ENCODE peak calls at places on chromosome 19, in eight cellular contexts. U is tibial nerve, A is ovary, J is A549, G is HepG2, S is GM12878, M is transverse colon, X is H1. R is an unnamed sample.
A peak's percentile ranks its signal among the peaks of the same experiment; 100 is the strongest.

GRCh38 chr19:49588370-49589122 is 2.4 kb upstream of the PRR12 start:
- DNase-seq in U (no peak), A (no peak), J (no peak), G (no peak), S (no peak), M (no peak), X (no peak), R (no peak)

GRCh38 chr19:34172661-34173144 is 399 bp downstream of the LSM14A start:
- DNase-seq in U (no peak), A (no peak), J (no peak), G (no peak), S (no peak), M (peak; percentile 23), X (no peak), R (no peak)

GRCh38 chr19:37813340-37813739 is 34.0 kb upstream of the ZNF573 start:
- DNase-seq in U (no peak), A (no peak), J (no peak), G (no peak), S (no peak), M (no peak), X (no peak), R (no peak)

GRCh38 chr19:5085566-5085965 is 116.7 kb downstream of the KDM4B start:
- DNase-seq in U (no peak), A (no peak), J (no peak), G (no peak), S (no peak), M (no peak), X (no peak), R (no peak)

GRCh38 chr19:42658148-42658547 is 63.4 kb upstream of the CEACAM8 start:
- DNase-seq in U (no peak), A (no peak), J (no peak), G (no peak), S (no peak), M (no peak), X (no peak), R (no peak)

GRCh38 chr19:50890422-50891252 is 17.4 kb downstream of the KLK2 start:
- DNase-seq in U (no peak), A (no peak), J (peak; percentile 44), G (no peak), S (peak; percentile 46), M (no peak), X (no peak), R (no peak)

GRCh38 chr19:13530720-13531119 is 24.4 kb upstream of the CACNA1A start:
- DNase-seq in U (no peak), A (no peak), J (no peak), G (no peak), S (no peak), M (no peak), X (no peak), R (no peak)

GRCh38 chr19:3403489-3404323 is 37.3 kb downstream of the NFIC start:
- DNase-seq in U (peak; percentile 81), A (peak; percentile 96), J (no peak), G (peak; percentile 48), S (no peak), M (peak; percentile 80), X (no peak), R (peak; percentile 98)

GRCh38 chr19:1455336-1456120 is 5.6 kb downstream of the APC2 start:
- DNase-seq in U (no peak), A (no peak), J (peak; percentile 88), G (peak; percentile 76), S (no peak), M (peak; percentile 83), X (peak; percentile 97), R (no peak)

GRCh38 chr19:45767410-45767880 is 1.6 kb downstream of the SIX5 start:
- DNase-seq in U (peak; percentile 81), A (peak; percentile 91), J (peak; percentile 74), G (peak; percentile 78), S (no peak), M (peak; percentile 74), X (no peak), R (no peak)

GRCh38 chr19:47353307-47353712 is 4.2 kb downstream of the DHX34 start:
- DNase-seq in U (no peak), A (no peak), J (no peak), G (peak; percentile 76), S (no peak), M (peak; percentile 74), X (no peak), R (no peak)

GRCh38 chr19:49997709-49998108 is 27.5 kb downstream of the VRK3 start:
- DNase-seq in U (no peak), A (no peak), J (peak; percentile 76), G (peak; percentile 56), S (peak; percentile 26), M (no peak), X (peak; percentile 51), R (no peak)

GRCh38 chr19:45069056-45069455 is 7.2 kb downstream of the ZNF296 start:
- DNase-seq in U (no peak), A (no peak), J (peak; percentile 74), G (no peak), S (no peak), M (no peak), X (no peak), R (no peak)

GRCh38 chr19:35114656-35115537 is 726 bp upstream of the FXYD3 start:
- DNase-seq in U (peak; percentile 75), A (peak; percentile 42), J (peak; percentile 74), G (peak; percentile 43), S (no peak), M (peak; percentile 86), X (peak; percentile 99), R (no peak)

GRCh38 chr19:927707-928401 is 2.0 kb downstream of the ARID3A start:
- DNase-seq in U (no peak), A (no peak), J (no peak), G (no peak), S (no peak), M (no peak), X (no peak), R (no peak)

GRCh38 chr19:29841559-29842367 is 30.0 kb downstream of the CCNE1 start:
- DNase-seq in U (no peak), A (no peak), J (peak; percentile 90), G (peak; percentile 91), S (no peak), M (no peak), X (no peak), R (peak; percentile 70)

GRCh38 chr19:30785728-30786127 is 413.5 kb downstream of the ZNF536 start:
- DNase-seq in U (no peak), A (no peak), J (no peak), G (no peak), S (no peak), M (no peak), X (no peak), R (peak; percentile 26)

GRCh38 chr19:30395283-30395682 is 23.1 kb downstream of the ZNF536 start:
- DNase-seq in U (no peak), A (no peak), J (no peak), G (no peak), S (no peak), M (no peak), X (no peak), R (peak; percentile 66)

GRCh38 chr19:34291235-34291634 is 36.9 kb downstream of the GARRE1 start:
- DNase-seq in U (no peak), A (no peak), J (no peak), G (no peak), S (no peak), M (no peak), X (no peak), R (no peak)

GRCh38 chr19:3059653-3060052 is 2.6 kb downstream of the TLE5 start:
- DNase-seq in U (no peak), A (no peak), J (no peak), G (no peak), S (no peak), M (no peak), X (no peak), R (no peak)

GRCh38 chr19:3194063-3194702 is 8.5 kb downstream of the NCLN start:
- DNase-seq in U (no peak), A (no peak), J (no peak), G (no peak), S (no peak), M (no peak), X (no peak), R (no peak)

GRCh38 chr19:39539165-39539518 is 819 bp downstream of the EID2 start:
- DNase-seq in U (no peak), A (no peak), J (no peak), G (peak; percentile 52), S (no peak), M (no peak), X (no peak), R (no peak)

GRCh38 chr19:44749318-44749717 is 810 bp downstream of the BCL3 start:
- DNase-seq in U (no peak), A (no peak), J (no peak), G (no peak), S (no peak), M (no peak), X (no peak), R (no peak)

GRCh38 chr19:22256856-22257255 is 29.4 kb upstream of the ZNF729 start:
- DNase-seq in U (no peak), A (no peak), J (no peak), G (no peak), S (no peak), M (no peak), X (no peak), R (peak; percentile 90)
- H3K4me3 ChIP-seq in U (no peak overlapping the region), A (no peak overlapping the region), J (no peak overlapping the region), G (no peak overlapping the region), S (no peak overlapping the region), M (no peak overlapping the region), X (no peak overlapping the region), R (no peak overlapping the region)

GRCh38 chr19:10450853-10451609 is 30.7 kb downstream of the PDE4A start:
- DNase-seq in U (no peak), A (no peak), J (peak; percentile 69), G (no peak), S (no peak), M (peak; percentile 93), X (peak; percentile 81), R (no peak)
- TF ChIP-seq EP300 in U (no peak), A (no peak), J (no peak), G (no peak), S (no peak), M (peak; percentile 71), X (no peak), R (no peak)

DNA sequence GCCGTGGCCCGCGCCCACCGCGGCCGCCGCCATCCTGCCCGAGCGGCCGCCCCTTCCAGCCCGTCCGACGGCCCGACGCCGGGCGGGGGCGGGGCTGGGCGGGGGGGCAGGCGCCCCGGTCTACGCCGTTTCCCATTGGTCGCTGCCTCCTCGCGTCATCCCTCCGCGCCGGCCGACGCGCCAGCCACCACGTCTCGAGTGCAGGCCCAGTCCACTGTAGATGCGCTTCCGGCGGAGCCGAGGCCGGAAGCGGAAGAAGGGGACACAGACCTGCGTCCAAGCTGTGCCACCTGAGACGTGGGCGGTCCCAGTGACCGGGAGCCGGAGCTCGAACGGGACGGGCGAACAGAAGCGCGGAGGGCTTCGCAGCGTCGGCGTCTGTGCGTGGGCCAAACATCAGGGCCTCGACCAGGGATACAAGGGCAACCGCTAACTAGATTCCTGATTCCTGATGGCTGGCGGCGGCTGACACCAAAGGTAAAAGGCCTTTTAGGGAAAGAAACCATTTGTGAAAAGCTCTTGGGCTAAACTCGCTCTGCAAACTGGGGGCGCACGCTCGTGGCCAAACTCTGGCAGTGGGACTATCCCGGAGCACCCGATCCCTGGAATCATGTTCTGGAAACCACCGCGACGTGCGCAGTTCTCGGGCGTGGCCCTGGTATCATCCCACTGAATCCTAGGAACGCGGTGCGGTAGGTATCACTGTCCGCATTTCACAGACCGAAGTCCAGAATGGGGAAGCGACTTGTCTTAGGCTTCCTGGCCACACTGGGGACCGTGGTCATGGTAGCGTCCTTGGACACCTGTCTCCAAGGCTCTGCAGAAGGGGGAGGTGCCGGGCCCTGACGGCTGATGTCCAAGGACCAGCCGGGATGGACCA is at the start of gene SLC35E1:
- DNase-seq in U (peak; percentile 90), A (peak; percentile 93), J (peak; percentile 95), G (peak; percentile 96), S (peak; percentile 86), M (peak; percentile 97), X (peak; percentile 93), R (peak; percentile 99)
- H3K4me3 ChIP-seq in U (peak within 1 kb of the TSS; percentile 98), A (peak within 1 kb of the TSS; percentile 79), J (peak within 1 kb of the TSS; percentile 85), G (peak within 1 kb of the TSS; percentile 83), S (peak within 1 kb of the TSS; percentile 97), M (peak within 1 kb of the TSS; percentile 92), X (peak within 1 kb of the TSS; percentile 98), R (peak within 1 kb of the TSS; percentile 68)

GRCh38 chr19:36256853-36257511 is 42.1 kb downstream of the ZNF146 start:
- DNase-seq in U (no peak), A (no peak), J (no peak), G (no peak), S (no peak), M (no peak), X (peak; percentile 57), R (no peak)
- TF ChIP-seq EP300 in U (no peak), A (no peak), J (no peak), G (no peak), S (no peak), M (no peak), X (no peak), R (no peak)